ENCODE peak calls at places on chromosomes 5 and 9, in six cellular contexts. One of them, this sample, is unnamed. For H3K27me3, the result is how much of the 10 kb centered on the place peaks cover.

GRCh38 chr5:36728697-36729543 is 122.5 kb downstream of the SLC1A3 start:
- DNase-seq in left lung: no peak
- DNase-seq in NT2/D1: peak
- DNase-seq in cardiac muscle cell: peak
- DNase-seq in ovary: no peak
- DNase-seq in GM12878: no peak
- DNase-seq in this sample: peak

GRCh38 chr9:136483589-136484152 is 831 bp upstream of the SEC16A start:
- DNase-seq in cardiac muscle cell: peak
- DNase-seq in GM12878: peak
- DNase-seq in NT2/D1: peak
- DNase-seq in left lung: peak
- DNase-seq in ovary: peak
- DNase-seq in this sample: peak

GRCh38 chr9:618478-618877 is 223.0 kb upstream of the DMRT1 start:
- DNase-seq in NT2/D1: no peak
- DNase-seq in cardiac muscle cell: no peak
- DNase-seq in ovary: no peak
- DNase-seq in GM12878: no peak
- DNase-seq in left lung: no peak
- DNase-seq in this sample: no peak

GRCh38 chr9:109745335-109746283 is 34.4 kb upstream of the PALM2AKAP2 start:
- DNase-seq in GM12878: no peak
- DNase-seq in cardiac muscle cell: peak
- DNase-seq in ovary: peak
- DNase-seq in left lung: no peak
- DNase-seq in NT2/D1: no peak
- DNase-seq in this sample: no peak

GRCh38 chr5:40866844-40867243 is 25.7 kb downstream of the CARD6 start:
- DNase-seq in NT2/D1: no peak
- DNase-seq in left lung: no peak
- DNase-seq in cardiac muscle cell: no peak
- DNase-seq in ovary: no peak
- DNase-seq in GM12878: no peak
- DNase-seq in this sample: no peak

GRCh38 chr5:7910738-7911428 is 41.9 kb downstream of the MTRR start:
- DNase-seq in NT2/D1: no peak
- DNase-seq in GM12878: no peak
- DNase-seq in ovary: no peak
- DNase-seq in cardiac muscle cell: no peak
- DNase-seq in left lung: no peak
- DNase-seq in this sample: no peak

GRCh38 chr9:4235951-4236804 is 63.7 kb downstream of the GLIS3 start:
- DNase-seq in ovary: no peak
- DNase-seq in cardiac muscle cell: no peak
- DNase-seq in NT2/D1: peak
- DNase-seq in GM12878: no peak
- DNase-seq in left lung: no peak
- DNase-seq in this sample: no peak

GRCh38 chr9:100472725-100473261 is at the start of gene TMEFF1:
- DNase-seq in left lung: peak
- DNase-seq in NT2/D1: peak
- DNase-seq in cardiac muscle cell: peak
- DNase-seq in GM12878: no peak
- DNase-seq in ovary: peak
- DNase-seq in this sample: peak

GRCh38 chr5:96529559-96529958 is 96.5 kb upstream of the PCSK1 start:
- DNase-seq in cardiac muscle cell: no peak
- DNase-seq in ovary: no peak
- DNase-seq in NT2/D1: no peak
- DNase-seq in left lung: no peak
- DNase-seq in GM12878: no peak
- DNase-seq in this sample: no peak
- H3K27me3 ChIP-seq in cardiac muscle cell: under half
- H3K27me3 ChIP-seq in ovary: under half
- H3K27me3 ChIP-seq in NT2/D1: under half
- H3K27me3 ChIP-seq in left lung: under half
- H3K27me3 ChIP-seq in GM12878: under half
- H3K27me3 ChIP-seq in this sample: under half

GRCh38 chr5:115634343-115635132 is 8.7 kb upstream of the TMED7 start:
- DNase-seq in left lung: peak
- DNase-seq in GM12878: peak
- DNase-seq in ovary: peak
- DNase-seq in NT2/D1: peak
- DNase-seq in cardiac muscle cell: peak
- DNase-seq in this sample: peak
- H3K4me3 ChIP-seq in left lung: peak
- H3K4me3 ChIP-seq in GM12878: peak
- H3K4me3 ChIP-seq in ovary: peak
- H3K4me3 ChIP-seq in NT2/D1: no peak
- H3K4me3 ChIP-seq in cardiac muscle cell: no peak
- H3K4me3 ChIP-seq in this sample: no peak

GRCh38 chr5:14762568-14763216 is 98.2 kb downstream of the OTULIN start:
- DNase-seq in NT2/D1: no peak
- DNase-seq in ovary: no peak
- DNase-seq in left lung: no peak
- DNase-seq in GM12878: no peak
- DNase-seq in cardiac muscle cell: no peak
- DNase-seq in this sample: no peak

GRCh38 chr5:14759744-14760547 is 95.4 kb downstream of the OTULIN start:
- DNase-seq in NT2/D1: no peak
- DNase-seq in ovary: no peak
- DNase-seq in cardiac muscle cell: no peak
- DNase-seq in left lung: no peak
- DNase-seq in GM12878: no peak
- DNase-seq in this sample: no peak

GRCh38 chr5:14757853-14758252 is 93.3 kb downstream of the OTULIN start:
- DNase-seq in left lung: no peak
- DNase-seq in ovary: no peak
- DNase-seq in NT2/D1: no peak
- DNase-seq in GM12878: no peak
- DNase-seq in cardiac muscle cell: no peak
- DNase-seq in this sample: no peak

DNA sequence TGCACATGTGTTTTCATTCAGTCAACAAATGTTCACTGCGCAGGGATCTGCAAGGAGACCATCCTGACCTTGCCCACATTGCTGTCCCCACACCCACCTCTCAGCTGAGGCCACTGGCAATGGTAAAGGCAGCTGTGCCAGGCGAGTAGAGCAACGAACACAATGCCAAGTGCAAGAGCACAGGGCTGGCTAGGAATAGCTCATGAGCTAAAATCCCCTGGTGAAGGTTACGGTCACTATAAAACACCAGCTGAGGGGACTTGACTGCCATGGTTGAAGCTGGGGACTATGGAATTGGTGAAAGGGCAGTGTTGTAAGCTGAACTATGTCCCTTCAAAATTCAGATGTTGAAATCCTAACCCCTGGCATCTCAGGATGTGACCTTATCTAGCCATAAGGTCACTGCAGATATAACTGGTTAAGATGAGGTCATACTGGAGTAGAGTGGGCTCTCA is 96.1 kb downstream of the OTULIN start:
- DNase-seq in ovary: no peak
- DNase-seq in left lung: no peak
- DNase-seq in NT2/D1: no peak
- DNase-seq in GM12878: no peak
- DNase-seq in cardiac muscle cell: no peak
- DNase-seq in this sample: no peak
- H3K27me3 ChIP-seq in ovary: under half
- H3K27me3 ChIP-seq in left lung: under half
- H3K27me3 ChIP-seq in NT2/D1: under half
- H3K27me3 ChIP-seq in GM12878: under half
- H3K27me3 ChIP-seq in cardiac muscle cell: under half
- H3K27me3 ChIP-seq in this sample: under half

GRCh38 chr9:129667378-129667777 is 1.9 kb downstream of the PRRX2 start:
- DNase-seq in ovary: no peak
- DNase-seq in GM12878: no peak
- DNase-seq in cardiac muscle cell: no peak
- DNase-seq in left lung: no peak
- DNase-seq in NT2/D1: no peak
- DNase-seq in this sample: no peak
- H3K4me3 ChIP-seq in ovary: no peak
- H3K4me3 ChIP-seq in GM12878: no peak
- H3K4me3 ChIP-seq in cardiac muscle cell: no peak
- H3K4me3 ChIP-seq in left lung: no peak
- H3K4me3 ChIP-seq in NT2/D1: no peak
- H3K4me3 ChIP-seq in this sample: no peak

GRCh38 chr5:176768174-176768970 is 42.0 kb upstream of the UNC5A start:
- DNase-seq in cardiac muscle cell: no peak
- DNase-seq in GM12878: no peak
- DNase-seq in left lung: no peak
- DNase-seq in NT2/D1: no peak
- DNase-seq in ovary: no peak
- DNase-seq in this sample: peak

GRCh38 chr5:176772271-176773210 is 37.8 kb upstream of the UNC5A start:
- DNase-seq in cardiac muscle cell: no peak
- DNase-seq in NT2/D1: no peak
- DNase-seq in GM12878: no peak
- DNase-seq in ovary: no peak
- DNase-seq in left lung: no peak
- DNase-seq in this sample: peak

GRCh38 chr5:176771102-176771845 is 39.1 kb upstream of the UNC5A start:
- DNase-seq in ovary: no peak
- DNase-seq in NT2/D1: no peak
- DNase-seq in left lung: no peak
- DNase-seq in cardiac muscle cell: no peak
- DNase-seq in GM12878: no peak
- DNase-seq in this sample: no peak

GRCh38 chr5:176769911-176770310 is 40.4 kb upstream of the UNC5A start:
- DNase-seq in ovary: no peak
- DNase-seq in GM12878: no peak
- DNase-seq in cardiac muscle cell: no peak
- DNase-seq in left lung: no peak
- DNase-seq in NT2/D1: no peak
- DNase-seq in this sample: peak

GRCh38 chr5:176770431-176770830 is 39.9 kb upstream of the UNC5A start:
- DNase-seq in left lung: no peak
- DNase-seq in ovary: no peak
- DNase-seq in NT2/D1: no peak
- DNase-seq in GM12878: no peak
- DNase-seq in cardiac muscle cell: no peak
- DNase-seq in this sample: no peak
- H3K27me3 ChIP-seq in left lung: half or more
- H3K27me3 ChIP-seq in ovary: under half
- H3K27me3 ChIP-seq in NT2/D1: under half
- H3K27me3 ChIP-seq in GM12878: under half
- H3K27me3 ChIP-seq in cardiac muscle cell: under half
- H3K27me3 ChIP-seq in this sample: under half

DNA sequence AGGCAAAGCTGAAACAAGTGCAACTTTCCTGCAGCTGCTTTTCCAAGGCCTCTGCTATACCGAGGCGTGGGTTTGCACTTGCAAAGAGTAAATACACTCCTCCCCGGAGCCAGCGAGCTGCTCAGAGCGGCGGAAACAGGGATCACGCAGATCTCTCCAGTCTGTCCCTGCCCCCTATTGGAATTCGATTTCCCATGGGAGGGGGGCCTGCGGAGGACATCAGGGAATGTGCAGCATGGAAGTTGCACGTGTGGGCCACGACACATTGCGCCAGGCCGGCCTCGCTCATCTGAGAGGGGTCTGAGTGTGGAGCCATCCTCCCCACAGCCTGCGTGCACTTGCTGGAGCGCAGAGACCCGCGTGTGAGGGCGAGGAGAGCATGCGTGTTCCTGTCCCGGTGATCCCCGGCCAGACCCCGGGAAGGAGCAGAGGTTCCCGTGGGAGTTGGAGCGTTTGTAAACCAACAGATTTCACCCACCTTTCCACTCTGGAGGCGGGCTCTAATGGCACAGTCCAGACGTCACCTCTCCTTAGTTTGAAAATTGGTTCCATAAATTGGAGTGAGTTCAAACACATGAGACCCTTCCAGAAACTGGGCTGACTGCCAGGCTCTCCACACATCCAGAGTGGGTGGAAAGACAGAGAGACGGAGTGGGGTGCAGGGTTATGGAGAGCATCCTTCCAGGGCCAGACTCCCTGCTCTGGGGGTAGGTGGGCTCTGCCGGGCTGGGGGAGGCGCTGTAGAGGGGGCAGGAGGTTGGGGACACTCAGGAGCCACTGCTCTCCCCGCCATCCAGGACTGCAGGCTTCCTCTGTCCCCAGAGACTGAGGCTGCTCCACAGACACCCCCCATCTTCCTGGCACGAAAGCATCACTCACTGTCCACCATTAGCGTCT is 104.5 kb upstream of the PHYKPL start:
- DNase-seq in left lung: no peak
- DNase-seq in GM12878: no peak
- DNase-seq in ovary: no peak
- DNase-seq in cardiac muscle cell: no peak
- DNase-seq in NT2/D1: no peak
- DNase-seq in this sample: peak
- H3K4me3 ChIP-seq in left lung: no peak
- H3K4me3 ChIP-seq in GM12878: no peak
- H3K4me3 ChIP-seq in ovary: no peak
- H3K4me3 ChIP-seq in cardiac muscle cell: no peak
- H3K4me3 ChIP-seq in NT2/D1: no peak
- H3K4me3 ChIP-seq in this sample: no peak

GRCh38 chr5:53878015-53878414 is 317.6 kb downstream of the NDUFS4 start:
- DNase-seq in GM12878: no peak
- DNase-seq in left lung: no peak
- DNase-seq in ovary: no peak
- DNase-seq in cardiac muscle cell: no peak
- DNase-seq in NT2/D1: no peak
- DNase-seq in this sample: no peak
- H3K27me3 ChIP-seq in GM12878: under half
- H3K27me3 ChIP-seq in left lung: under half
- H3K27me3 ChIP-seq in ovary: under half
- H3K27me3 ChIP-seq in cardiac muscle cell: under half
- H3K27me3 ChIP-seq in NT2/D1: under half
- H3K27me3 ChIP-seq in this sample: under half

GRCh38 chr5:43309657-43310056 is 3.6 kb downstream of the HMGCS1 start:
- DNase-seq in ovary: no peak
- DNase-seq in NT2/D1: no peak
- DNase-seq in GM12878: no peak
- DNase-seq in cardiac muscle cell: no peak
- DNase-seq in left lung: no peak
- DNase-seq in this sample: no peak
- H3K4me3 ChIP-seq in ovary: no peak
- H3K4me3 ChIP-seq in NT2/D1: peak
- H3K4me3 ChIP-seq in GM12878: peak
- H3K4me3 ChIP-seq in cardiac muscle cell: no peak
- H3K4me3 ChIP-seq in left lung: no peak
- H3K4me3 ChIP-seq in this sample: no peak

This sample was measured in H7.